ENCODE peak calls at places on chromosomes 11 and 22, in eight cellular contexts. O, F, D, H, I, U, S and Q are unnamed samples.

GRCh38 chr11:104572279-104572678 is 326.0 kb downstream of the CASP12 start:
- DNase-seq in F (peak; percentile 17), H (peak; percentile 20), I (no peak), D (no peak), O (no peak), S (no peak), U (no peak), Q (no peak)

GRCh38 chr22:18110194-18110943 is at the start of gene TUBA8:
- DNase-seq in D (peak; percentile 72), H (peak; percentile 16), F (peak; percentile 53), U (peak; percentile 70), I (peak; percentile 75), S (peak; percentile 10), O (peak; percentile 21), Q (peak; percentile 27)

GRCh38 chr11:64870176-64870892 is 8.1 kb downstream of the EHD1 start:
- DNase-seq in U (no peak), O (peak; percentile 93), S (no peak), H (peak; percentile 78), I (peak; percentile 84), D (peak; percentile 18), F (peak; percentile 81), Q (no peak)

GRCh38 chr11:118636569-118637290 is 29.3 kb downstream of the PHLDB1 start:
- DNase-seq in H (no peak), I (peak; percentile 57), F (no peak), S (no peak), O (no peak), D (no peak), U (no peak), Q (no peak)

GRCh38 chr11:75186999-75187398 is 36.1 kb downstream of the SLCO2B1 start:
- DNase-seq in F (no peak), O (no peak), S (no peak), D (no peak), I (no peak), U (no peak), H (no peak), Q (no peak)

GRCh38 chr11:60870733-60871377 is 3.5 kb downstream of the ZP1 start:
- DNase-seq in I (no peak), H (no peak), D (no peak), O (no peak), U (no peak), S (no peak), F (no peak), Q (peak; percentile 87)

GRCh38 chr11:57180141-57180561 is 1.6 kb upstream of the LRRC55 start:
- DNase-seq in D (peak; percentile 60), O (no peak), F (no peak), U (no peak), S (no peak), I (no peak), H (no peak), Q (no peak)

GRCh38 chr22:40958329-40958728 is 7.2 kb downstream of the RBX1 start:
- DNase-seq in O (no peak), U (no peak), S (no peak), I (no peak), H (no peak), D (no peak), F (no peak), Q (no peak)

GRCh38 chr11:132496341-132496740 is 1036.0 kb downstream of the OPCML start:
- DNase-seq in D (no peak), F (peak; percentile 68), S (no peak), O (no peak), I (peak; percentile 38), H (no peak), U (no peak), Q (no peak)

GRCh38 chr11:125464671-125465070 is 31.4 kb downstream of the FEZ1 start:
- DNase-seq in F (no peak), S (no peak), D (no peak), I (no peak), H (no peak), U (no peak), O (no peak), Q (no peak)

GRCh38 chr11:114321621-114322257 is 25.5 kb downstream of the NNMT start:
- DNase-seq in S (no peak), O (peak; percentile 81), F (peak; percentile 94), H (peak; percentile 91), I (peak; percentile 94), U (no peak), D (no peak), Q (no peak)

GRCh38 chr11:95849087-95849825 is 59.0 kb downstream of the CEP57 start:
- DNase-seq in F (peak; percentile 84), U (no peak), I (peak; percentile 84), O (peak; percentile 76), S (no peak), D (peak; percentile 60), H (peak; percentile 82), Q (peak; percentile 33)

GRCh38 chr11:2433106-2433925 is 11.0 kb downstream of the TRPM5 start:
- DNase-seq in O (no peak), F (no peak), I (no peak), H (no peak), S (no peak), D (no peak), U (no peak), Q (no peak)

GRCh38 chr11:121452609-121453150 is at the start of gene SORL1-AS1:
- DNase-seq in U (no peak), D (peak; percentile 10), S (no peak), F (no peak), H (peak; percentile 5), O (peak; percentile 26), I (no peak), Q (peak; percentile 42)

GRCh38 chr11:35013514-35014191 is 97.2 kb downstream of the PDHX start:
- DNase-seq in H (no peak), I (peak; percentile 76), F (peak; percentile 25), U (no peak), D (peak; percentile 20), S (no peak), O (peak; percentile 88), Q (no peak)

GRCh38 chr11:2717561-2717960 is 17.8 kb upstream of the KCNQ1OT1 start:
- DNase-seq in D (no peak), H (no peak), I (no peak), F (no peak), S (no peak), U (no peak), O (no peak), Q (no peak)

GRCh38 chr11:119756169-119756568 is 27.2 kb upstream of the NECTIN1 start:
- DNase-seq in F (no peak), U (peak; percentile 15), H (no peak), D (no peak), I (no peak), O (no peak), S (no peak), Q (no peak)

DNA sequence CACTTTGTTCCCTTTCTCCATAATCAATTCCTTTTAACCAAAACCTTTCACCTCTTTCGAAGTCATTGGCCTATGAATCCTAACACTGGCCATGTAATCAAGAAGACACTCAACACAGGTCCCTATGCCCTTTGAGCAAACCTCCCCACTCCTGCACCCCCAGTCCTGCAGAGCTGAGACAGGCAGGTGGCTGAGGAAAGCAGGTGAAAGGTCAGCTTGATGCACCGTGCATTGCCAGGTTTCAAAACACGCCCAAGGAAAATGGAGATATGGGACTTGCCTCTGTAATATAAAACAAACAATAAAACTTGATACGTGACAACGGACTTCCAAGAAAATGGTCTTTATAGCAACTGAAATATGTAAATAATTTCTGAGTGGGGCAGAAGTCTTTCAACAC is 10.6 kb downstream of the CPT1A start:
- DNase-seq in H (no peak), F (no peak), I (no peak), S (no peak), D (no peak), O (no peak), U (no peak), Q (no peak)
- H3K27ac ChIP-seq in H (no peak overlapping the region), F (no peak overlapping the region), I (no peak overlapping the region), S (no peak overlapping the region), D (no peak overlapping the region), O (no peak overlapping the region), U (no peak overlapping the region), Q (no peak overlapping the region)

DNA sequence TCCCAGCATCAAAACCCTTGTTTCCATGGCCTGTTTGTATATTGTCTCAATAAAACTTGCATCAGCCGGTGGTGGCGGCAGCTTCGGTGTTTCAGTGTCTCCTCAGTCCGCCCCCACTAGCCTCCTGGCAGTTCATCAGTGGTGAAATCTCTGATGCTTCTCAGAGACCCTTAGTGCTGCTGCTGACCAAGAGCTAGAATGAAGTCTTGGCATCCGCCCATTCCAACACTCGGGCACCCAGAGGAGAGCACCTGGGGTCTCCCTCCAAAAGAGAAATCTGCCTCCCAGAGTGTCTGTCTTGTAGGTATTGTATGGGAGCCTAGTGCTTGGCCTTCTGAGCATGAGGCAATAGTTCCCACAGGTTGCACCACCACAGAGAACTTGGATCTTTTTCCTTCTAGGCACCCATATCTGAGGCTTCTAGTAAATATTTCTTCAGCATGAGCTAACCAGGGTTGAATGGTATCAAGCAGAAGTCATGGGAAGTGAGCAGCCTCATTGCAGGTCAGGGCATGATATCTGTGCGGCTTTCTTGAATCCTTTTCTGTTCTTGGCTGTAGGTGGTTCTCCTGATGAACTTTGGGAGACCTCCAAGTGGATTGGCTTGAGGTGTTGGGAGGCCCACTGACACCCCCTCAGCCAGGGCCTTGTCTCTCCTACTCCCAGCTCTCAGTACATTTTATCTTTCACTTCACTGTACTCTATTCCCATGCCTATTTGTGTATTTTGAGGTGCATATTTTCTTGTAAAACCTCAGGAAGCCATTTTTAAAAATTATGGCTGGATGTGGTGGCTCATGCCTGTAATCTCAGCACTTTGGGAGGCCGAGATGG is 13.2 kb upstream of the AIFM3 start:
- DNase-seq in H (peak; percentile 47), O (peak; percentile 32), F (peak; percentile 8), U (no peak), D (no peak), S (no peak), I (peak; percentile 64), Q (no peak)
- H3K4me1 ChIP-seq in H (peaks cover 6% of the 10 kb centered on the region), O (peaks cover 33% of the 10 kb centered on the region), F (no peaks in the 10 kb centered on the region), U (peaks cover 14% of the 10 kb centered on the region), D (no peaks in the 10 kb centered on the region), S (peaks cover 7% of the 10 kb centered on the region), I (peaks cover 15% of the 10 kb centered on the region), Q (no peaks in the 10 kb centered on the region)

GRCh38 chr11:9601876-9602199 is 28.4 kb downstream of the WEE1 start:
- DNase-seq in H (no peak), F (no peak), D (no peak), I (no peak), S (no peak), O (no peak), U (no peak), Q (no peak)
- H3K27ac ChIP-seq in H (no peak overlapping the region), F (no peak overlapping the region), D (no peak overlapping the region), I (no peak overlapping the region), S (no peak overlapping the region), O (peak overlapping the region; percentile 76), U (no peak overlapping the region), Q (peak overlapping the region; percentile 89)

DNA sequence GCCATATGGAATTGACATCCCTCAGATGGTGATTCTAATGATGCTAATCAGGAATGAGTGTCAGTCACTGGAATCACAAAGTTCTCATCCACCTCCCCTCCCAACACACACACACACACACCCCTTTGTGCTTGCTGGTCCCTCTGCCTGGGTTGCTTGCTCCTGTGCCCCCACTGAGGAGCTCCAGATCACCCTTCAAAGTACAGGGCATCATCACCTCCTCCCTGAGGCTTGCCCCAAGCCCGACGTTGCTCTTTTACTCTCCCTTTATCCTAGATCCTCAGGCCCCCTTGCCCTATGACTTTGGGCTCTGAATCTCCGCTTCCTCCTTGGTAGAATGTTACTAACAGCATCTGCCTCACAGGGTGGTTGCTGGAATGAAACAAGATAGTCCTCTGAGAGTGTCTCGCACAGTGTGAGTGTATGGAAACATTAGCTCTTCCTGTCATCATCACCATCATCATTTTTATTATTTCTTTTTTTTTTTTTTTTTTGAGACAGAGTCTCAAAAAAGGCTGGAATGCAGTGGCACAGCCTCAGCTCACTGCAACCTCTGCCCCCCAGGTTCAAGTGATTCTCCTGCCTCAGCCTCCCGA is 3.4 kb downstream of the TOM1 start:
- DNase-seq in D (no peak), I (peak; percentile 46), F (no peak), S (no peak), O (no peak), U (no peak), H (no peak), Q (no peak)
- H3K4me1 ChIP-seq in D (peaks cover 15% of the 10 kb centered on the region), I (peaks cover 32% of the 10 kb centered on the region), F (peaks cover 4% of the 10 kb centered on the region), S (peaks cover 9% of the 10 kb centered on the region), O (peaks cover 13% of the 10 kb centered on the region), U (peaks cover 36% of the 10 kb centered on the region), H (peaks cover 17% of the 10 kb centered on the region), Q (peaks cover 27% of the 10 kb centered on the region)